ENCODE peak calls at places on chromosome 6, in six cellular contexts. U is foreskin fibroblast, V is heart left ventricle, G is astrocyte of the cerebellum, J is skeletal muscle cell, A is cardiac muscle cell. L is an unnamed sample.

GRCh38 chr6:10391299-10391630 is 23.6 kb downstream of the TFAP2A start:
- DNase-seq in U (no peak), V (no peak), G (no peak), J (no peak), A (no peak), L (no peak)

GRCh38 chr6:24357336-24358218 is at the start of gene DCDC2:
- DNase-seq in U (peak), V (no peak), G (no peak), J (no peak), A (peak), L (peak)

GRCh38 chr6:137701942-137702341 is 165.1 kb upstream of the TNFAIP3 start:
- DNase-seq in U (no peak), V (no peak), G (no peak), J (no peak), A (no peak), L (no peak)

GRCh38 chr6:108119212-108120141 is 44.9 kb upstream of the OSTM1 start:
- DNase-seq in U (peak), V (no peak), G (no peak), J (no peak), A (no peak), L (no peak)

GRCh38 chr6:139925894-139926641 is 551.6 kb upstream of the CITED2 start:
- DNase-seq in U (peak), V (no peak), G (peak), J (peak), A (peak), L (no peak)

GRCh38 chr6:47092249-47092648 is 50.1 kb upstream of the ADGRF1 start:
- DNase-seq in U (peak), V (no peak), G (no peak), J (no peak), A (peak), L (no peak)

GRCh38 chr6:158016571-158017383 is 35.1 kb downstream of the SYNJ2 start:
- DNase-seq in U (peak), V (no peak), G (peak), J (no peak), A (no peak), L (no peak)

GRCh38 chr6:144153971-144154370 is 3.7 kb downstream of the STX11 start:
- DNase-seq in U (no peak), V (no peak), G (no peak), J (no peak), A (no peak), L (no peak)

GRCh38 chr6:11043961-11044711 is at the start of gene ELOVL2:
- DNase-seq in U (peak), V (peak), G (no peak), J (peak), A (peak), L (peak)

GRCh38 chr6:163415620-163416379 is 1.3 kb downstream of the QKI start:
- DNase-seq in U (peak), V (peak), G (no peak), J (no peak), A (peak), L (peak)

GRCh38 chr6:105678516-105678915 is 275.6 kb upstream of the PREP start:
- DNase-seq in U (peak), V (no peak), G (no peak), J (no peak), A (no peak), L (no peak)

GRCh38 chr6:38852215-38852614 is 137.1 kb downstream of the DNAH8 start:
- DNase-seq in U (no peak), V (no peak), G (no peak), J (no peak), A (no peak), L (no peak)

GRCh38 chr6:145241039-145241438 is 494.3 kb downstream of the EPM2A start:
- DNase-seq in U (peak), V (no peak), G (peak), J (peak), A (peak), L (peak)

GRCh38 chr6:114039835-114040234 is 68.9 kb upstream of the HDAC2 start:
- DNase-seq in U (no peak), V (no peak), G (no peak), J (no peak), A (no peak), L (no peak)

GRCh38 chr6:52457096-52457495 is 37.0 kb downstream of the EFHC1 start:
- DNase-seq in U (no peak), V (no peak), G (no peak), J (no peak), A (no peak), L (no peak)

GRCh38 chr6:106360989-106361430 is 493 bp downstream of the CRYBG1 start:
- DNase-seq in U (no peak), V (peak), G (no peak), J (no peak), A (no peak), L (no peak)

GRCh38 chr6:42010185-42010872 is 40.0 kb upstream of the TAF8 start:
- DNase-seq in U (no peak), V (no peak), G (no peak), J (peak), A (peak), L (no peak)

GRCh38 chr6:131250121-131250520 is 114.9 kb downstream of the AKAP7 start:
- DNase-seq in U (peak), V (peak), G (peak), J (peak), A (peak), L (no peak)

GRCh38 chr6:124319410-124319809 is 515.7 kb downstream of the NKAIN2 start:
- DNase-seq in U (no peak), V (no peak), G (no peak), J (no peak), A (no peak), L (no peak)

GRCh38 chr6:69980624-69981023 is 114.3 kb downstream of the COL19A1 start:
- DNase-seq in U (no peak), V (no peak), G (no peak), J (no peak), A (no peak), L (no peak)

GRCh38 chr6:87277123-87277522 is 45.3 kb upstream of the SMIM8 start:
- DNase-seq in U (no peak), V (no peak), G (no peak), J (no peak), A (peak), L (no peak)

GRCh38 chr6:114319749-114320148 is 23.1 kb downstream of the HS3ST5 start:
- DNase-seq in U (no peak), V (no peak), G (no peak), J (no peak), A (no peak), L (no peak)

GRCh38 chr6:128509709-128510108 is 10.7 kb downstream of the PTPRK start:
- DNase-seq in U (no peak), V (no peak), G (no peak), J (no peak), A (no peak), L (no peak)

GRCh38 chr6:104940881-104941693 is 15.8 kb upstream of the LIN28B start:
- DNase-seq in U (peak), V (no peak), G (peak), J (no peak), A (peak), L (peak)

GRCh38 chr6:16179970-16180431 is 51.1 kb downstream of the MYLIP start:
- DNase-seq in U (peak), V (no peak), G (no peak), J (no peak), A (no peak), L (no peak)

GRCh38 chr6:105474234-105474633 is 71.4 kb upstream of the PREP start:
- DNase-seq in U (peak), V (no peak), G (peak), J (no peak), A (no peak), L (no peak)

DNA sequence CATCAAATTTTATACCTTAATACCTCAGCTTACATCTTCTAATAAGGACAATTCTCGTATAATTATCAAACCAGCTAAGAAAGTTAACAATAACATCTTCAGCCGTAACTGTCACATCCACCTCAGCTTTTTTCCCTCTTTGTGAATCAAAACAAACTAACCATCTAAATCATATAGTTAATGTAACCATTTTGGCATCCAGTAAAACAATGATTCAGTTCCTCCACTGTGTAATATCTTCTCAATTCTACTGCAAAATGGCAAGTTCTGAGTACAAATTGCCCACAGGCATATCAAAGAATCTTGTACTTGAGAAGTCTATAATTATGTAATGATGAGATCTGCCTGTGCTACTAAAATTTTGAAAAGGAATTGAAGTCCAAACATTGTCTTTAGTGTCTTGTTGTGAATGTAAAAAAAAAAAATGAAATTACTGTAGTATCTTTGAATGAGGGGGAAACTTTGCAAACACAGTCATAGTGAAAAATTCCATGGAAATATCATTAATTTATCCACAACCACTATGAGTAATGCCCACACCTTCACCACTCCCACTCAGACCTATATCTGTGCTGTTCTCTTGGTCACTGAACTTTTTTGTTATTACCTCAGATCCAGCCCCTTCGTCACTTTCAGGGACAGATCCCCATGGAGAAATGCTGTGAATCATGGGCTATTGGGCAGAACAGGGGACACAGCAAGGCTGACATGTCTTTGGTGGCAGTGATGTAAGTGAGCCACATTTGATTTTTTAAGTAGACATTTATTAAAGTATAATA is 178.6 kb upstream of the RAB32 start:
- DNase-seq in U (peak), V (no peak), G (no peak), J (no peak), A (no peak), L (no peak)
- H3K4me3 ChIP-seq in U (no peak), V (no peak), G (no peak), J (no peak), A (no peak), L (no peak)

DNA sequence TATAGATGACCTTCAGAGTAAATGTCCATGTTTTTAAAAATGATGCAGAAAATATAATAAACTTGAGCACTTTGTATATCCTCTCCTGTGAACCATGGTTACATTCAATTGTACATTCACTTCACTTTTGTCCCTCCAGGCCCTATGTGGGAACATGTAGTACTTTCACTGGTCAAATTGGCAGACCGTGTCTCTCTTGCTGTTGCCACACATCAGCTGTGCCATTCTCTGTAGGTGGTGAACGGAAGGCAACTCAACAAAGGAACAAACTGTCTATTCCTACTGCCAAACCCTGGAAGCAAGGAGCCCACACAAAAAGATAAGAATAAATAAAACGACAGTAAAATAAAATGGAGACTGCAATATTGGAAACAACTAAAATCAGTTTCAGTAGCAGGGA is 2.0 kb downstream of the ROS1 start:
- DNase-seq in U (no peak), V (no peak), G (no peak), J (no peak), A (no peak), L (no peak)
- H3K4me3 ChIP-seq in U (no peak), V (no peak), G (no peak), J (no peak), A (no peak), L (no peak)

GRCh38 chr6:37258716-37259115 is 772 bp upstream of the TMEM217 start:
- DNase-seq in U (no peak), V (no peak), G (no peak), J (no peak), A (no peak), L (no peak)
- H3K4me3 ChIP-seq in U (peak), V (peak), G (peak), J (peak), A (peak), L (peak)

GRCh38 chr6:53761036-53761435 is 33.8 kb upstream of the LRRC1 start:
- DNase-seq in U (no peak), V (no peak), G (peak), J (no peak), A (no peak), L (no peak)
- H3K4me3 ChIP-seq in U (no peak), V (no peak), G (no peak), J (no peak), A (no peak), L (no peak)

GRCh38 chr6:168156742-168157265 is 77.8 kb upstream of the FRMD1 start:
- DNase-seq in U (no peak), V (peak), G (no peak), J (no peak), A (no peak), L (no peak)

GRCh38 chr6:168158280-168158979 is 79.4 kb upstream of the FRMD1 start:
- DNase-seq in U (peak), V (peak), G (no peak), J (no peak), A (no peak), L (peak)

GRCh38 chr6:168158980-168159349 is 80.0 kb upstream of the FRMD1 start:
- DNase-seq in U (no peak), V (peak), G (no peak), J (no peak), A (no peak), L (no peak)

GRCh38 chr6:168155821-168156741 is 77.1 kb upstream of the FRMD1 start:
- DNase-seq in U (no peak), V (peak), G (no peak), J (no peak), A (no peak), L (no peak)

DNA sequence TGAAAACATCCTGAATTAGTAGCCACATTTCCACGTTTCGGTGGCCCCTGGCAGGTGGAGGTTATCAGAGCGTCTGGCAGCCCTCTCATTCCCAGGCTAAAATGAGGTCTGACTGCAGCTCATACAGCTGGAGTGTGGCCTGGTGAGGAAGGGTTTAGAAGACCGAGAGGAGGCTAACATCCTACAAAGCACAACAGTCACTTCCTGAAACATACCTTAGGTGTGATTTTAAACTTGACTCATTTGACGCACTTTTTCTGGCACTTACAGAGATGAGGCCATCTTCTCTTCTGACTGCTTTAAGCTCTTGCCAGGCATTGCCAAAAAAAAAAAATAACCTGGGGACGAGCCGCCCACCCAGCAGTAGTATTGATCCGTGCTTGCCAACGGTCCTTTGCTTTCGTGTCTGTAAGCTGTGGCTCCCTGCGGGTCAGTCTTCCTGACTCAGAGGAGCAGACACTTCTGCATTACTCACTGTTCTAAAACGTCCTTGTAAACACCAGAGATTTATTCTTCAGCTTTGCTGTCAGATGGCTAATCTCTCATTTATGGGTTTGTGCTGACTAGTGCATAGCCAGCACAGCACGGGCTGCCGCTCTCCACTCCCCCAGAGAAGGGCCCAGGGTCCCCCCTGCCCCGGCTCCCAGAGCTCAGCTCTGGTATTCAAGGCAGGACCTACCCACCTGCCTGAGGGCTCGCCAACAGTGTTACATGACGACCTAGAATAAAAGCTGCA is 78.4 kb upstream of the FRMD1 start:
- DNase-seq in U (peak), V (peak), G (peak), J (peak), A (peak), L (peak)
- H3K4me3 ChIP-seq in U (peak), V (no peak), G (no peak), J (no peak), A (no peak), L (no peak)

DNA sequence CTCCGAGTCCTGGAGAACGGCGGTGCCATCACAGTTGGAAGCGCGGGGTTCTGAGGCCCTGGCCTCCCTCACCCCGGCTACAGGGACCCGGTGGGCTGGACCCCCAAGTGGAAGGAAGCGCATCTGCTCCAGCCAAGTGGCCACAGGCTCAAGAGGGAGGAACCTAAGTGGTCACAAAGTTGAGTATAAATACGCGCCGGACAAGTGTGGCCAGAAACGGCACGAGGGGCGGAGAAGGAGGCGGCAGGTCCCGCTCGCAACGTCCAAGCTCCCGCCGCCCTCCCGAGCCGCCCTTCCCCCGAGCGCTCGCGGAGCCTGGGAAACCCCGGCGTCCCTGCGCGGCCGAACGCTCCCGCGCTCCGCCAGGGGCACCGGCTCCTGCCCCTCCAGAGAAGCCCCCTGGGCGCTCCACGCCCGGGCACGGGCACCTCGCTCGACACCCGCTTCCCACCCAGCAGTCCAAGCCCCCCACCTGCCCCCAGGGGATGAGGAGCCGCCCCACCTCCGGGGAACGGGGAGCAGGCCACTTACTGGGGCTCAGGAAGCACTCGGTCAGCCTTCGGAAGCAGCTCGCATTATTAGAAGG is 1.5 kb downstream of the PDE10A start:
- DNase-seq in U (peak), V (peak), G (no peak), J (no peak), A (peak), L (no peak)
- H3K4me3 ChIP-seq in U (no peak), V (peak), G (peak), J (peak), A (peak), L (peak)

GRCh38 chr6:122401104-122401503 is 1.7 kb downstream of the HSF2 start:
- DNase-seq in U (no peak), V (no peak), G (no peak), J (no peak), A (no peak), L (no peak)
- H3K4me3 ChIP-seq in U (peak), V (peak), G (peak), J (peak), A (peak), L (peak)

GRCh38 chr6:14832427-14832826 is 413.4 kb upstream of the JARID2 start:
- DNase-seq in U (no peak), V (no peak), G (no peak), J (no peak), A (no peak), L (no peak)

GRCh38 chr6:14831922-14832321 is 413.9 kb upstream of the JARID2 start:
- DNase-seq in U (no peak), V (no peak), G (no peak), J (no peak), A (no peak), L (no peak)

GRCh38 chr6:14828146-14828705 is 417.6 kb upstream of the JARID2 start:
- DNase-seq in U (no peak), V (no peak), G (no peak), J (no peak), A (no peak), L (no peak)

GRCh38 chr6:14827366-14827765 is 418.5 kb upstream of the JARID2 start:
- DNase-seq in U (no peak), V (no peak), G (no peak), J (no peak), A (no peak), L (no peak)

GRCh38 chr6:14831070-14831469 is 414.8 kb upstream of the JARID2 start:
- DNase-seq in U (no peak), V (no peak), G (no peak), J (no peak), A (no peak), L (no peak)
- H3K4me3 ChIP-seq in U (no peak), V (no peak), G (no peak), J (no peak), A (no peak), L (no peak)